ENCODE peak calls at places on chromosome 11, in eight cellular contexts. P is stimulated activated CD4-positive, alpha-beta T cell treated with anti-CD3 and anti-CD28 coated beads, Interleukin-1b, Interleukin-23, amount 100 ng/mL, for 1 hour; S is HuH-7.5; E is D341Med; X is Right ventricle myocardium superior; K is SW 1271; H is stimulated activated CD8-positive, alpha-beta memory T cell treated with anti-CD3 and anti-CD28 coated beads, Interleukin-15, amount 100 ng/mL, for 48 hours; M is activated CD8-positive, alpha-beta memory T cell treated with anti-CD3 and anti-CD28 coated beads for 1 hour. Y is an unnamed sample.
A peak's percentile ranks its signal among the peaks of the same experiment; 100 is the strongest.

GRCh38 chr11:62552931-62553838 is 6.6 kb upstream of the AHNAK start:
- DNase-seq in P (no peak), S (no peak), E (peak; percentile 58), X (peak; percentile 91), K (peak; percentile 93), H (no peak), M (peak; percentile 39), Y (peak; percentile 86)

GRCh38 chr11:11618973-11619435 is 2.8 kb downstream of the GALNT18 start:
- DNase-seq in P (no peak), S (no peak), E (no peak), X (no peak), K (no peak), H (no peak), M (no peak), Y (no peak)

GRCh38 chr11:71446942-71447688 is 1.1 kb downstream of the DHCR7 start:
- DNase-seq in P (no peak), S (peak; percentile 84), E (no peak), X (peak; percentile 45), K (no peak), H (no peak), M (no peak), Y (no peak)

GRCh38 chr11:73157141-73158010 is 15.3 kb upstream of the FCHSD2 start:
- DNase-seq in P (no peak), S (no peak), E (no peak), X (peak; percentile 70), K (no peak), H (no peak), M (no peak), Y (peak; percentile 77)

GRCh38 chr11:130029137-130029536 is 26.5 kb upstream of the PRDM10 start:
- DNase-seq in P (no peak), S (no peak), E (no peak), X (no peak), K (no peak), H (no peak), M (no peak), Y (no peak)

GRCh38 chr11:80103149-80103859 is 662.5 kb upstream of the TENM4 start:
- DNase-seq in P (no peak), S (no peak), E (no peak), X (no peak), K (peak; percentile 56), H (no peak), M (no peak), Y (no peak)

GRCh38 chr11:44309483-44310197 is at the start of gene ALX4:
- DNase-seq in P (no peak), S (no peak), E (peak; percentile 67), X (peak; percentile 69), K (no peak), H (peak; percentile 19), M (no peak), Y (peak; percentile 65)

GRCh38 chr11:62477927-62478326 is 59.1 kb downstream of the SCGB1A1 start:
- DNase-seq in P (no peak), S (no peak), E (no peak), X (no peak), K (no peak), H (no peak), M (no peak), Y (no peak)

GRCh38 chr11:129279326-129280026 is 87.4 kb upstream of the ARHGAP32 start:
- DNase-seq in P (peak; percentile 42), S (peak; percentile 50), E (peak; percentile 97), X (peak; percentile 87), K (no peak), H (peak; percentile 38), M (peak; percentile 56), Y (peak; percentile 92)

GRCh38 chr11:16015736-16016135 is 340.6 kb downstream of the SOX6 start:
- DNase-seq in P (no peak), S (no peak), E (no peak), X (no peak), K (no peak), H (no peak), M (no peak), Y (no peak)

GRCh38 chr11:30016588-30017363 is at the start of gene KCNA4:
- DNase-seq in P (no peak), S (no peak), E (peak; percentile 90), X (peak; percentile 57), K (no peak), H (no peak), M (no peak), Y (peak; percentile 75)

GRCh38 chr11:61083601-61084147 is 18.6 kb upstream of the CD5 start:
- DNase-seq in P (no peak), S (no peak), E (peak; percentile 10), X (no peak), K (no peak), H (no peak), M (no peak), Y (no peak)

GRCh38 chr11:120867024-120867423 is 156.9 kb upstream of the TBCEL start:
- DNase-seq in P (no peak), S (no peak), E (no peak), X (no peak), K (no peak), H (no peak), M (no peak), Y (no peak)

GRCh38 chr11:83816572-83817187 is 530.5 kb upstream of the CCDC90B start:
- DNase-seq in P (no peak), S (no peak), E (peak; percentile 21), X (no peak), K (no peak), H (no peak), M (no peak), Y (no peak)

GRCh38 chr11:19162946-19163345 is 38.8 kb downstream of the CSRP3 start:
- DNase-seq in P (no peak), S (no peak), E (no peak), X (no peak), K (no peak), H (no peak), M (no peak), Y (no peak)

GRCh38 chr11:13289081-13289480 is 11.5 kb downstream of the BMAL1 start:
- DNase-seq in P (no peak), S (no peak), E (no peak), X (no peak), K (no peak), H (no peak), M (no peak), Y (no peak)

GRCh38 chr11:28132541-28132940 is 24.4 kb downstream of the METTL15 start:
- DNase-seq in P (no peak), S (no peak), E (no peak), X (no peak), K (no peak), H (no peak), M (no peak), Y (no peak)